ENCODE peak calls at places on chromosomes 3 and 15, in seven cellular contexts. T is hepatocyte; M is fibroblast of villous mesenchyme; F is CD4-positive, alpha-beta T cell; Z is PC-3; X is fibroblast of pulmonary artery; I is cardiac fibroblast. Y is an unnamed sample.

GRCh38 chr3:116388867-116389385 is 56.4 kb downstream of the LSAMP start:
- DNase-seq in T (no peak), M (no peak), I (no peak), Z (no peak), F (no peak), X (no peak), Y (no peak)

GRCh38 chr15:50881121-50882048 is 27.1 kb upstream of the AP4E1 start:
- DNase-seq in X (no peak), F (no peak), M (no peak), I (no peak), Z (no peak), T (no peak), Y (peak)

GRCh38 chr3:2268779-2269178 is 170.1 kb downstream of the CNTN4 start:
- DNase-seq in Z (no peak), I (no peak), M (no peak), T (no peak), X (no peak), F (no peak), Y (peak)

GRCh38 chr3:182092662-182093262 is 381.0 kb downstream of the SOX2 start:
- DNase-seq in M (no peak), T (no peak), X (no peak), Z (no peak), I (no peak), F (no peak), Y (no peak)

GRCh38 chr15:98850991-98851776 is 156.4 kb downstream of the PGPEP1L start:
- DNase-seq in Z (peak), I (peak), F (peak), M (peak), T (peak), X (peak), Y (peak)

GRCh38 chr3:11638669-11639402 is 4.9 kb downstream of the VGLL4 start:
- DNase-seq in T (no peak), F (no peak), Z (no peak), X (peak), M (no peak), I (peak), Y (no peak)

GRCh38 chr3:32113981-32114566 is 7.7 kb downstream of the GPD1L start:
- DNase-seq in F (no peak), X (no peak), M (no peak), Z (no peak), T (no peak), I (no peak), Y (no peak)

GRCh38 chr15:62850791-62851291 is 191.7 kb upstream of the TPM1 start:
- DNase-seq in I (peak), T (no peak), M (peak), X (peak), Z (peak), F (no peak), Y (peak)

GRCh38 chr15:91072162-91072561 is 27.9 kb upstream of the SV2B start:
- DNase-seq in F (no peak), I (no peak), M (no peak), X (no peak), T (no peak), Z (no peak), Y (no peak)

GRCh38 chr3:153273767-153274443 is 111.9 kb downstream of the RAP2B start:
- DNase-seq in Z (peak), X (peak), I (peak), M (peak), T (no peak), F (no peak), Y (peak)

GRCh38 chr15:88636039-88636438 is 2.8 kb upstream of the ISG20 start:
- DNase-seq in X (no peak), M (no peak), Z (peak), F (peak), T (peak), I (no peak), Y (peak)

GRCh38 chr15:75713338-75713895 is 769 bp upstream of the CSPG4 start:
- DNase-seq in I (peak), T (no peak), Z (no peak), M (peak), X (peak), F (no peak), Y (peak)

GRCh38 chr3:99646107-99646435 is 7.7 kb downstream of the COL8A1 start:
- DNase-seq in X (no peak), M (no peak), F (no peak), T (no peak), I (peak), Z (no peak), Y (no peak)

GRCh38 chr3:127457746-127458145 is 132.8 kb downstream of the TPRA1 start:
- DNase-seq in I (no peak), Z (no peak), X (no peak), M (no peak), F (no peak), T (no peak), Y (no peak)

GRCh38 chr15:64150236-64150578 is 1.3 kb upstream of the SNX22 start:
- DNase-seq in X (no peak), T (no peak), Z (no peak), M (no peak), F (no peak), I (no peak), Y (no peak)

GRCh38 chr3:180277036-180277435 is 240.3 kb upstream of the PEX5L start:
- DNase-seq in X (no peak), M (no peak), Z (peak), T (peak), I (peak), F (no peak), Y (no peak)

GRCh38 chr15:78392430-78392829 is 45.6 kb upstream of the IREB2 start:
- DNase-seq in M (no peak), Z (no peak), X (no peak), T (no peak), I (no peak), F (no peak), Y (no peak)

GRCh38 chr3:89179355-89179997 is 72.1 kb downstream of the EPHA3 start:
- DNase-seq in Z (no peak), X (no peak), M (peak), T (no peak), F (no peak), I (peak), Y (peak)

GRCh38 chr3:7171493-7171892 is 310.6 kb downstream of the GRM7 start:
- DNase-seq in F (no peak), M (no peak), X (no peak), Z (no peak), T (no peak), I (no peak), Y (no peak)

GRCh38 chr3:143974181-143974876 is 2.7 kb downstream of the DIPK2A start:
- DNase-seq in I (peak), X (peak), T (no peak), M (peak), Z (no peak), F (no peak), Y (peak)

GRCh38 chr3:32340039-32340438 is 51.6 kb upstream of the CMTM7 start:
- DNase-seq in F (peak), T (peak), I (peak), X (peak), Z (peak), M (peak), Y (peak)

GRCh38 chr15:100593431-100593830 is 8.6 kb downstream of the LINS1 start:
- DNase-seq in F (no peak), T (no peak), X (no peak), M (no peak), Z (no peak), I (no peak), Y (no peak)

GRCh38 chr15:70412717-70413266 is 315.1 kb upstream of the TLE3 start:
- DNase-seq in Z (no peak), T (no peak), M (no peak), X (no peak), I (no peak), F (no peak), Y (no peak)
- TF ChIP-seq CTCF in Z (no peak), T (no peak), M (no peak), X (no peak), I (no peak), F (no peak), Y (no peak)

DNA sequence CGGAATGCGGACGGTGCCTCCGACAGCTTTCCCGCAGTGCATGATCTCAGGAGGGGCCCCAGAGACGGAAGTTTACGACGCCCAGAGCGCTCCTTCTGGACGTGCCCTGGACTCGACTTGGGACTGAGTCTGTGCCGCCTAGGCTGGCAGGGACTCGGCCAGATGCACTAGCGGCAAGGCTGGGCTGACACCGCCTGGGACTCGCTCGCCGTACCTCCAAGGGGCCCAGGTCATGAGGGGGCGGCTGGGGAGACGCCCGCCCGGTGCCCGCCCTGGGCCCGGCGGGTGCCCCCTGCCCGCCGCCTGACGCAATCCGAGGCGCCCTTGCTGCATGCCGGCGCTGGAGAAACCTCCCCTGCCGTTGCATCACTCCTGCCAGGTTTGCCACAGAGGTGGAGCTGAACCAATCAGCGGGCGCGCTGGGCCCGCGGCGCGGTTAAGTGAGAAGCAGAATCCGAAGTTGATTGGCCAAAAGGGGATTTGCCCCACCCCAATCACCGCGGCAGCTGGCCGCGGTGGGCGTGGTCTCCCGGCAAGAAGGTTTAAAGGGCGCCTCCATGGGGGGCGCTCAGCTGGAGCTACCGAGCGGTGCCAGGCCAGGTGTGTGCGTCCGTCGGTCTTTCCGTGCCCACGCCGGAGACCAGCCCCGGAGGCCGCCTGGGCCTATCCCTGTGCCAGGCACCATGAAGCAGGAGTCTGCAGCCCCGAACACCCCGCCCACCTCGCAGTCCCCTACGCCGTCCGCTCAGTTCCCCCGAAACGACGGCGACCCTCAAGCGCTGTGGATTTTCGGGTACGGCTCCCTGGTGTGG is at the start of gene CHAC1:
- DNase-seq in I (peak), F (peak), T (peak), X (peak), M (peak), Z (peak), Y (peak)
- TF ChIP-seq CTCF in I (no peak), F (peak), T (no peak), X (no peak), M (no peak), Z (no peak), Y (no peak)

GRCh38 chr15:86155551-86155950 is 75.9 kb downstream of the AGBL1 start:
- DNase-seq in T (no peak), M (no peak), I (no peak), X (no peak), F (no peak), Z (no peak), Y (no peak)

GRCh38 chr15:86162676-86163075 is 83.0 kb downstream of the AGBL1 start:
- DNase-seq in T (no peak), M (no peak), X (no peak), I (no peak), Z (no peak), F (no peak), Y (no peak)

GRCh38 chr15:86157929-86158328 is 78.3 kb downstream of the AGBL1 start:
- DNase-seq in I (no peak), T (no peak), X (no peak), F (no peak), Z (no peak), M (no peak), Y (no peak)

GRCh38 chr15:86162172-86162591 is 82.5 kb downstream of the AGBL1 start:
- DNase-seq in I (no peak), F (no peak), T (no peak), M (no peak), Z (no peak), X (no peak), Y (no peak)

GRCh38 chr15:86159436-86159835 is 79.8 kb downstream of the AGBL1 start:
- DNase-seq in T (no peak), M (no peak), F (no peak), I (no peak), Z (no peak), X (no peak), Y (no peak)
- TF ChIP-seq CTCF in T (no peak), M (no peak), F (no peak), I (no peak), Z (no peak), X (no peak), Y (no peak)

GRCh38 chr3:171788546-171789351 is 21.5 kb downstream of the PLD1 start:
- DNase-seq in F (no peak), M (peak), T (peak), X (peak), Z (peak), I (peak), Y (peak)
- TF ChIP-seq CTCF in F (no peak), M (no peak), T (peak), X (no peak), Z (peak), I (no peak), Y (no peak)

DNA sequence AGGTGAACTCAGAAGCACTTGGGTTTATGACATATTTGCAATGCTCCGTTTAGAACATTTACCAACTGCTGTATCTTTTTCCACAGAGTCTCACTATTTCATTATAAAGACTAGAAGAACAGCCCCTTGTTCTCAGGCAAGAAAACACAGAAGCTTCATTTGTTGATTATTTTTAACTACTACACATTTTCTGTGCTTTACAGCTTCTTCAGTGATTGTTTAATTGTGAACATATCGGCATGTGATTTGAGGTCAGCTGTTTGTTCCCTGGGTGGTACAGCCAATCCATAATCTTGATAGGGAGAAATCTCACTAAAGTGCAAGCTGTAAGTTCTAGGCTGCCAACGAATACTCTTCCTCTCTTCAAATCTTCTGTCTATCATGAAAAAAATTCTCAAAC is 31.0 kb upstream of the DLG1 start:
- DNase-seq in X (no peak), F (no peak), T (no peak), Z (no peak), M (no peak), I (no peak), Y (no peak)
- TF ChIP-seq CTCF in X (no peak), F (no peak), T (no peak), Z (no peak), M (no peak), I (no peak), Y (no peak)

GRCh38 chr3:79846148-79846933 is 78.5 kb upstream of the ROBO1 start:
- DNase-seq in F (no peak), I (no peak), T (no peak), X (no peak), M (no peak), Z (no peak), Y (peak)
- TF ChIP-seq CTCF in F (no peak), I (no peak), T (peak), X (peak), M (no peak), Z (peak), Y (peak)

DNA sequence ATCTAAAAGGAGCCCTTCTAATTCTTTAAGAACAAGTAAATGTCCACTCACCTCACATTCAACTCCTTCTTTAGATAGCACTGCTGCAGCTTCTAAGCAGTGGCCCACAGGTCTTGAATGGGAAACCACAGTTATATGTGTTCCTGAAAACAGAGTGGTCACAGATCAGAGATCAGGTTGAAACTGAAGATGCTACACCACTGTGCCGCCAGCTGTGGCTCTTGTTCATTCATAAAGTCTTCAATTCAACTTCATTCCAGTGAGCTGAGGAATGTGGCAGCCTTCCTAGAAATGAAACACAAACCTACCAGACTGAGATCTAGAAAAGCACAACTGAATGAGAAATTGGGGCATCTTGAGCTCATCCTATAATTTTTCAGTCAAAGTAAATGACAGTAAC is 4.0 kb downstream of the PDHB start:
- DNase-seq in I (no peak), M (no peak), T (no peak), X (no peak), Z (no peak), F (no peak), Y (no peak)
- TF ChIP-seq CTCF in I (no peak), M (no peak), T (no peak), X (no peak), Z (no peak), F (no peak), Y (no peak)

Y was measured in MCF 10A.